ENCODE peak calls at places on chromosomes 11 and 22, in six cellular contexts. N is heart left ventricle, I is tibial nerve, X is uterus, M is gastrocnemius medialis, T is esophagus squamous epithelium. J is an unnamed sample. For H3K36me3, the result is how much of the 10 kb centered on the place peaks cover.

GRCh38 chr11:60951909-60952741 is at the start of gene SLC15A3:
- DNase-seq in N (peak), M (peak), X (peak), T (peak), I (peak), J (peak)

GRCh38 chr11:102347526-102348331 is 715 bp downstream of the BIRC2 start:
- DNase-seq in N (no peak), I (no peak), M (no peak), X (no peak), T (no peak), J (no peak)

GRCh38 chr11:59783632-59784090 is 26.9 kb downstream of the MRPL16 start:
- DNase-seq in N (no peak), T (no peak), X (no peak), I (no peak), M (no peak), J (no peak)

GRCh38 chr11:587978-588380 is 11.7 kb downstream of the PHRF1 start:
- DNase-seq in I (no peak), T (no peak), M (no peak), N (peak), X (no peak), J (peak)

GRCh38 chr11:59199546-59200420 is 12.9 kb downstream of the MPEG1 start:
- DNase-seq in N (no peak), T (no peak), I (no peak), M (no peak), X (no peak), J (no peak)

GRCh38 chr11:35751664-35752061 is 89.1 kb downstream of the TRIM44 start:
- DNase-seq in M (no peak), T (no peak), X (no peak), I (no peak), N (no peak), J (no peak)

GRCh38 chr11:19628018-19628417 is 84.6 kb upstream of the NAV2 start:
- DNase-seq in T (no peak), I (peak), N (peak), M (peak), X (peak), J (peak)

GRCh38 chr22:30320021-30320556 is 6.7 kb downstream of the TBC1D10A start:
- DNase-seq in T (no peak), M (no peak), N (no peak), I (no peak), X (no peak), J (no peak)

GRCh38 chr11:116427337-116427902 is 345.4 kb downstream of the BUD13 start:
- DNase-seq in X (no peak), M (no peak), T (no peak), I (no peak), N (no peak), J (no peak)

GRCh38 chr11:19988598-19988997 is 171.7 kb downstream of the DBX1 start:
- DNase-seq in T (no peak), X (peak), M (peak), I (no peak), N (no peak), J (no peak)

GRCh38 chr22:26480611-26480932 is 3.0 kb downstream of the HPS4 start:
- DNase-seq in I (no peak), X (no peak), T (no peak), M (no peak), N (no peak), J (no peak)

GRCh38 chr11:71342951-71343827 is 90.8 kb upstream of the SHANK2 start:
- DNase-seq in T (no peak), I (no peak), N (no peak), X (no peak), M (no peak), J (no peak)

GRCh38 chr22:24894998-24895397 is 51.5 kb downstream of the LHFPL7 start:
- DNase-seq in I (peak), T (no peak), N (peak), X (peak), M (peak), J (peak)

GRCh38 chr11:66071326-66071870 is 1.3 kb downstream of the PACS1 start:
- DNase-seq in M (no peak), X (no peak), N (no peak), T (no peak), I (no peak), J (no peak)

GRCh38 chr11:19242184-19242932 is 1.6 kb upstream of the E2F8 start:
- DNase-seq in T (no peak), I (no peak), X (no peak), N (no peak), M (no peak), J (peak)

GRCh38 chr22:46604306-46604690 is 15.9 kb upstream of the GRAMD4 start:
- DNase-seq in I (no peak), M (peak), X (no peak), T (no peak), N (no peak), J (peak)

GRCh38 chr11:2968501-2968900 is 23.6 kb downstream of the NAP1L4 start:
- DNase-seq in M (no peak), I (no peak), T (no peak), X (no peak), N (no peak), J (no peak)

GRCh38 chr11:1852271-1852877 is 510 bp upstream of the LSP1 start:
- DNase-seq in M (no peak), T (no peak), X (no peak), N (no peak), I (no peak), J (peak)

GRCh38 chr11:63504933-63505586 is 824 bp upstream of the LGALS12 start:
- DNase-seq in I (no peak), M (no peak), T (no peak), N (no peak), X (no peak), J (peak)

GRCh38 chr22:39106326-39106725 is 9.3 kb downstream of the APOBEC3H start:
- DNase-seq in T (no peak), I (no peak), X (no peak), M (no peak), N (no peak), J (no peak)

GRCh38 chr11:63999349-64000025 is 13.2 kb downstream of the OTUB1 start:
- DNase-seq in X (peak), I (no peak), M (no peak), N (peak), T (no peak), J (peak)

GRCh38 chr22:45064313-45065268 is 54.8 kb upstream of the PHF21B start:
- DNase-seq in I (no peak), T (no peak), M (no peak), X (no peak), N (no peak), J (no peak)

GRCh38 chr22:35445933-35446332 is 46.0 kb downstream of the MCM5 start:
- DNase-seq in X (no peak), T (no peak), M (no peak), N (no peak), I (no peak), J (no peak)

GRCh38 chr11:45654741-45655283 is 10.6 kb downstream of the CHST1 start:
- DNase-seq in M (no peak), X (no peak), T (no peak), I (no peak), N (no peak), J (no peak)

GRCh38 chr11:30465192-30465591 is 121.0 kb downstream of the MPPED2 start:
- DNase-seq in N (no peak), I (no peak), T (no peak), X (no peak), M (no peak), J (no peak)

GRCh38 chr11:70467196-70468085 is 69.1 kb downstream of the CTTN start:
- DNase-seq in I (peak), N (peak), T (no peak), M (peak), X (peak), J (no peak)

GRCh38 chr11:57325735-57326048 is 940 bp upstream of the TNKS1BP1 start:
- DNase-seq in X (peak), I (peak), T (no peak), N (no peak), M (peak), J (no peak)

GRCh38 chr11:76801205-76801604 is 18.0 kb downstream of the TSKU start:
- DNase-seq in T (no peak), N (no peak), M (no peak), X (no peak), I (no peak), J (no peak)

GRCh38 chr22:17754233-17754925 is 19.9 kb downstream of the BID start:
- DNase-seq in I (no peak), T (no peak), N (no peak), M (no peak), X (no peak), J (peak)

GRCh38 chr11:128179049-128179448 is 408.3 kb downstream of the ETS1 start:
- DNase-seq in T (no peak), N (no peak), X (no peak), M (no peak), I (no peak), J (no peak)

GRCh38 chr22:37148031-37148651 is 1.6 kb downstream of the IL2RB start:
- DNase-seq in X (no peak), N (no peak), T (no peak), M (no peak), I (no peak), J (no peak)

GRCh38 chr22:47091241-47091691 is 328.8 kb downstream of the TBC1D22A start:
- DNase-seq in M (no peak), T (no peak), X (no peak), I (no peak), N (no peak), J (no peak)

GRCh38 chr22:46454910-46455269 is 82.5 kb downstream of the CELSR1 start:
- DNase-seq in M (no peak), N (no peak), I (no peak), X (no peak), T (no peak), J (no peak)

GRCh38 chr11:126054412-126054811 is 8.3 kb downstream of the CDON start:
- DNase-seq in T (no peak), X (no peak), N (no peak), I (no peak), M (no peak), J (no peak)

GRCh38 chr11:73330569-73331093 is 22.6 kb downstream of the ARHGEF17 start:
- DNase-seq in N (no peak), X (no peak), M (no peak), I (no peak), T (no peak), J (no peak)
- H3K27ac ChIP-seq in N (peak), X (peak), M (peak), I (peak), T (peak), J (peak)

GRCh38 chr11:86011175-86011574 is 57.7 kb downstream of the PICALM start:
- DNase-seq in T (no peak), I (no peak), M (no peak), N (no peak), X (no peak), J (no peak)
- H3K36me3 ChIP-seq in T (half or more), I (under half), M (under half), N (under half), X (under half), J (under half)

GRCh38 chr22:40818747-40819662 is at the start of gene SLC25A17:
- DNase-seq in T (peak), M (peak), X (peak), I (peak), N (peak), J (peak)
- TF ChIP-seq POLR2A in T (no peak), M (peak), X (peak), I (peak), N (peak), J (peak)

GRCh38 chr11:118526688-118527087 is 586 bp upstream of the TTC36 start:
- DNase-seq in X (no peak), T (no peak), I (no peak), N (no peak), M (no peak), J (no peak)
- H3K27ac ChIP-seq in X (no peak), T (no peak), I (no peak), N (no peak), M (no peak), J (no peak)

J was measured in upper lobe of left lung.